ENCODE peak calls at places on chromosome 12, in six cellular contexts. One of them, this sample, is unnamed.

GRCh38 chr12:50825372-50825838 is 17.3 kb upstream of the TMPRSS12 start:
- DNase-seq in fibroblast of mammary gland: peak
- DNase-seq in uterus: no peak
- DNase-seq in foreskin fibroblast: peak
- DNase-seq in GM23338: peak
- DNase-seq in AG10803: peak
- DNase-seq in this sample: no peak

GRCh38 chr12:2813573-2814185 is 1.2 kb downstream of the ITFG2 start:
- DNase-seq in GM23338: peak
- DNase-seq in foreskin fibroblast: peak
- DNase-seq in uterus: no peak
- DNase-seq in fibroblast of mammary gland: peak
- DNase-seq in AG10803: peak
- DNase-seq in this sample: no peak

GRCh38 chr12:24039113-24039525 is 89.6 kb upstream of the SOX5 start:
- DNase-seq in GM23338: no peak
- DNase-seq in fibroblast of mammary gland: peak
- DNase-seq in foreskin fibroblast: peak
- DNase-seq in uterus: no peak
- DNase-seq in AG10803: peak
- DNase-seq in this sample: no peak

GRCh38 chr12:53252349-53252916 is 15.7 kb upstream of the ESPL1 start:
- DNase-seq in GM23338: no peak
- DNase-seq in AG10803: peak
- DNase-seq in uterus: no peak
- DNase-seq in fibroblast of mammary gland: peak
- DNase-seq in foreskin fibroblast: no peak
- DNase-seq in this sample: peak

GRCh38 chr12:71439613-71440392 is at the start of gene LGR5:
- DNase-seq in fibroblast of mammary gland: no peak
- DNase-seq in GM23338: peak
- DNase-seq in foreskin fibroblast: peak
- DNase-seq in uterus: no peak
- DNase-seq in AG10803: peak
- DNase-seq in this sample: peak

GRCh38 chr12:123115409-123116111 is 35.3 kb downstream of the PITPNM2 start:
- DNase-seq in GM23338: no peak
- DNase-seq in foreskin fibroblast: peak
- DNase-seq in AG10803: peak
- DNase-seq in fibroblast of mammary gland: peak
- DNase-seq in uterus: peak
- DNase-seq in this sample: no peak

GRCh38 chr12:94099191-94099983 is 49.0 kb upstream of the PLXNC1 start:
- DNase-seq in GM23338: no peak
- DNase-seq in uterus: peak
- DNase-seq in fibroblast of mammary gland: peak
- DNase-seq in AG10803: peak
- DNase-seq in foreskin fibroblast: no peak
- DNase-seq in this sample: no peak

GRCh38 chr12:181921-182320 is 32.0 kb downstream of the SLC6A12 start:
- DNase-seq in foreskin fibroblast: no peak
- DNase-seq in GM23338: no peak
- DNase-seq in uterus: no peak
- DNase-seq in AG10803: no peak
- DNase-seq in fibroblast of mammary gland: no peak
- DNase-seq in this sample: no peak

GRCh38 chr12:26636710-26637328 is 196.2 kb downstream of the ITPR2 start:
- DNase-seq in fibroblast of mammary gland: peak
- DNase-seq in AG10803: peak
- DNase-seq in uterus: no peak
- DNase-seq in GM23338: no peak
- DNase-seq in foreskin fibroblast: peak
- DNase-seq in this sample: no peak

GRCh38 chr12:65685514-65685913 is 138.8 kb upstream of the HMGA2 start:
- DNase-seq in uterus: no peak
- DNase-seq in AG10803: peak
- DNase-seq in fibroblast of mammary gland: peak
- DNase-seq in GM23338: peak
- DNase-seq in foreskin fibroblast: peak
- DNase-seq in this sample: no peak

GRCh38 chr12:9798008-9798619 is 29.2 kb upstream of the KLRF1 start:
- DNase-seq in AG10803: peak
- DNase-seq in GM23338: peak
- DNase-seq in foreskin fibroblast: peak
- DNase-seq in fibroblast of mammary gland: peak
- DNase-seq in uterus: no peak
- DNase-seq in this sample: no peak

GRCh38 chr12:72141381-72141780 is 130.8 kb upstream of the TRHDE start:
- DNase-seq in fibroblast of mammary gland: no peak
- DNase-seq in foreskin fibroblast: peak
- DNase-seq in AG10803: no peak
- DNase-seq in GM23338: no peak
- DNase-seq in uterus: no peak
- DNase-seq in this sample: no peak

GRCh38 chr12:67161322-67161918 is 107.7 kb upstream of the CAND1 start:
- DNase-seq in uterus: no peak
- DNase-seq in foreskin fibroblast: peak
- DNase-seq in fibroblast of mammary gland: peak
- DNase-seq in AG10803: peak
- DNase-seq in GM23338: peak
- DNase-seq in this sample: no peak

GRCh38 chr12:109762673-109763191 is 49.1 kb downstream of the FAM222A start:
- DNase-seq in fibroblast of mammary gland: no peak
- DNase-seq in uterus: no peak
- DNase-seq in AG10803: no peak
- DNase-seq in foreskin fibroblast: no peak
- DNase-seq in GM23338: no peak
- DNase-seq in this sample: no peak

GRCh38 chr12:1758887-1759286 is 61.5 kb upstream of the LRTM2 start:
- DNase-seq in uterus: no peak
- DNase-seq in AG10803: no peak
- DNase-seq in fibroblast of mammary gland: no peak
- DNase-seq in GM23338: no peak
- DNase-seq in foreskin fibroblast: peak
- DNase-seq in this sample: no peak

GRCh38 chr12:29228474-29229157 is 79.5 kb downstream of the FAR2 start:
- DNase-seq in fibroblast of mammary gland: no peak
- DNase-seq in uterus: no peak
- DNase-seq in AG10803: no peak
- DNase-seq in GM23338: peak
- DNase-seq in foreskin fibroblast: no peak
- DNase-seq in this sample: no peak

GRCh38 chr12:130076126-130076525 is 86.1 kb upstream of the FZD10 start:
- DNase-seq in foreskin fibroblast: no peak
- DNase-seq in GM23338: no peak
- DNase-seq in fibroblast of mammary gland: no peak
- DNase-seq in AG10803: no peak
- DNase-seq in uterus: no peak
- DNase-seq in this sample: no peak

GRCh38 chr12:120628919-120629318 is 11.5 kb upstream of the CABP1 start:
- DNase-seq in foreskin fibroblast: no peak
- DNase-seq in fibroblast of mammary gland: no peak
- DNase-seq in AG10803: no peak
- DNase-seq in GM23338: peak
- DNase-seq in uterus: no peak
- DNase-seq in this sample: no peak

GRCh38 chr12:120630139-120630895 is 10.1 kb upstream of the CABP1 start:
- DNase-seq in AG10803: no peak
- DNase-seq in foreskin fibroblast: no peak
- DNase-seq in GM23338: no peak
- DNase-seq in fibroblast of mammary gland: no peak
- DNase-seq in uterus: no peak
- DNase-seq in this sample: no peak

GRCh38 chr12:120631097-120631496 is 9.3 kb upstream of the CABP1 start:
- DNase-seq in foreskin fibroblast: no peak
- DNase-seq in AG10803: no peak
- DNase-seq in fibroblast of mammary gland: no peak
- DNase-seq in uterus: no peak
- DNase-seq in GM23338: no peak
- DNase-seq in this sample: no peak

GRCh38 chr12:120620624-120621023 is 19.8 kb upstream of the CABP1 start:
- DNase-seq in foreskin fibroblast: no peak
- DNase-seq in fibroblast of mammary gland: no peak
- DNase-seq in GM23338: no peak
- DNase-seq in uterus: no peak
- DNase-seq in AG10803: no peak
- DNase-seq in this sample: no peak

DNA sequence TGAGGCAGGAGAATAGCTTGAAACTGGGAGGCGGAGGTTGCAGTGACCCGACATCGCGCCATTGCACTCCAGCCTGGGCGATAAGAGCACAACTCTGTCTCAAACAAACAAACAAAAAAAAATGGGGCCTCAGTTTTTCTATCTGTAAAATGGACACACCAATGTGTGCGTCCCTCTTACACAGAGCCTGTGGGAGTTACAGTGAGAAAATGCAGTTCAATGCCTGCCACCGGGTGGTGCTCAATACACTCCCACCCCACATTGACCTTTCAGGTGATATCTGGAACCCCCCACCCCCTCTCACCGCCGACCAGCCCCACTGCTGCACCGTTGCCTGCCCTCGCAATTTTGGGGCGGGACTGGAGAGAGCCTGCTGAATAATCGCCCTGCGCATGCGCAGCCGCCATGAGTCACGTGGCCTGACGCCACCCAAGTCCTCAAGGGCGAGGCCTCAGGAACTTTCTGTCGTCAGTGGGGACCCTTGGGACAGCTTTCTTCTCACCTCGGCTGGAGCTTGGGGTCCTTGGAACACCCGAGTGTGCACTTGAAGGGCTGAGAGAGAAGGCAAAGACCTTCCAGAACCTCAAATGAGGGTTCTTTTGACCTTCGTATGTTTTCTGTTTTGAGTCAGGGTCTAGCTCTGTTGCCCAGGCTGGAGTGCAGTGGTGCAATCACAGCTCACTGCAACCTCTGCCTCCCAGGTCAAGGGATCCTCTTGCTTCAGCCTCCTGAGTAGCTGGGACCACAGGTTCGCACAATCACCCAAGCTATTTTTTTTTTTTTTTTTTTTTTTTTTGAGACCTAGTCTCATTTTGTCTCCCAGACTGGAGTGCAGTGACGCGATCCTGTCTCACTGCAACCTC is 14.6 kb upstream of the CABP1 start:
- DNase-seq in uterus: no peak
- DNase-seq in fibroblast of mammary gland: no peak
- DNase-seq in foreskin fibroblast: no peak
- DNase-seq in AG10803: no peak
- DNase-seq in GM23338: peak
- DNase-seq in this sample: no peak
- TF ChIP-seq CTCF in uterus: no peak
- TF ChIP-seq CTCF in fibroblast of mammary gland: peak
- TF ChIP-seq CTCF in foreskin fibroblast: no peak
- TF ChIP-seq CTCF in AG10803: peak
- TF ChIP-seq CTCF in GM23338: peak
- TF ChIP-seq CTCF in this sample: no peak

GRCh38 chr12:63752283-63752682 is 27.4 kb upstream of the RXYLT1 start:
- DNase-seq in foreskin fibroblast: no peak
- DNase-seq in AG10803: no peak
- DNase-seq in uterus: no peak
- DNase-seq in fibroblast of mammary gland: no peak
- DNase-seq in GM23338: no peak
- DNase-seq in this sample: no peak

GRCh38 chr12:63753743-63754142 is 26.0 kb upstream of the RXYLT1 start:
- DNase-seq in fibroblast of mammary gland: no peak
- DNase-seq in foreskin fibroblast: peak
- DNase-seq in uterus: no peak
- DNase-seq in GM23338: peak
- DNase-seq in AG10803: no peak
- DNase-seq in this sample: no peak
- TF ChIP-seq CTCF in fibroblast of mammary gland: peak
- TF ChIP-seq CTCF in foreskin fibroblast: peak
- TF ChIP-seq CTCF in uterus: no peak
- TF ChIP-seq CTCF in GM23338: peak
- TF ChIP-seq CTCF in AG10803: peak
- TF ChIP-seq CTCF in this sample: no peak

GRCh38 chr12:116717466-116718457 is 20.1 kb downstream of the SPRING1 start:
- DNase-seq in GM23338: no peak
- DNase-seq in foreskin fibroblast: peak
- DNase-seq in AG10803: peak
- DNase-seq in fibroblast of mammary gland: peak
- DNase-seq in uterus: peak
- DNase-seq in this sample: peak

GRCh38 chr12:116712458-116713303 is 25.2 kb downstream of the SPRING1 start:
- DNase-seq in GM23338: no peak
- DNase-seq in foreskin fibroblast: no peak
- DNase-seq in fibroblast of mammary gland: no peak
- DNase-seq in uterus: no peak
- DNase-seq in AG10803: no peak
- DNase-seq in this sample: no peak

GRCh38 chr12:116710367-116710766 is 27.5 kb downstream of the SPRING1 start:
- DNase-seq in GM23338: no peak
- DNase-seq in AG10803: no peak
- DNase-seq in fibroblast of mammary gland: no peak
- DNase-seq in foreskin fibroblast: no peak
- DNase-seq in uterus: no peak
- DNase-seq in this sample: no peak

GRCh38 chr12:116714175-116714574 is 23.7 kb downstream of the SPRING1 start:
- DNase-seq in AG10803: no peak
- DNase-seq in GM23338: no peak
- DNase-seq in foreskin fibroblast: no peak
- DNase-seq in uterus: no peak
- DNase-seq in fibroblast of mammary gland: peak
- DNase-seq in this sample: no peak

DNA sequence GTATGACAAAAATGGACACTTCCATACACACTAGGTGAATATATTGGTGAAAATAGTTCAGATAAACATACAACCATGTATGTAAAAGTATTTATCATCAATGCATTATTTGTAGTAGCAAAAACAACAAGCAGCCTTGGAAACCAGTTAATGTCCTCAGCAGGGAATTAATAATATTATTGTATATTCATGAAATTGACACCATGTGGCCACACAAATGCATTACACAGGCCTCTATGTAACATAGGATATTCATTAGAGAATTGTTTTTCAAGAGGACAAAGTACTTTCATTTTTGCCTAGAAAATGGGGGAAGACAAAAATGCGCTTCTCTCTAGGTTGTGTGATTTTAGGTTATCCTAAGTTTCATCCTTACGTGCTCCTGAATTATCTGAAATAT is 24.3 kb downstream of the SPRING1 start:
- DNase-seq in foreskin fibroblast: no peak
- DNase-seq in uterus: no peak
- DNase-seq in fibroblast of mammary gland: no peak
- DNase-seq in GM23338: no peak
- DNase-seq in AG10803: no peak
- DNase-seq in this sample: no peak
- TF ChIP-seq CTCF in foreskin fibroblast: no peak
- TF ChIP-seq CTCF in uterus: no peak
- TF ChIP-seq CTCF in fibroblast of mammary gland: no peak
- TF ChIP-seq CTCF in GM23338: no peak
- TF ChIP-seq CTCF in AG10803: peak
- TF ChIP-seq CTCF in this sample: no peak

GRCh38 chr12:75977952-75978671 is 53.5 kb downstream of the PHLDA1 start:
- DNase-seq in AG10803: peak
- DNase-seq in uterus: peak
- DNase-seq in fibroblast of mammary gland: peak
- DNase-seq in foreskin fibroblast: peak
- DNase-seq in GM23338: peak
- DNase-seq in this sample: no peak
- TF ChIP-seq CTCF in AG10803: peak
- TF ChIP-seq CTCF in uterus: no peak
- TF ChIP-seq CTCF in fibroblast of mammary gland: no peak
- TF ChIP-seq CTCF in foreskin fibroblast: no peak
- TF ChIP-seq CTCF in GM23338: no peak
- TF ChIP-seq CTCF in this sample: no peak